ENCODE peak calls at places on chromosomes 16 and 17, in four cellular contexts. L is Caco-2, Y is prostate gland, P is suprapubic skin. S is an unnamed sample.

GRCh38 chr17:41625602-41626001 is 1.2 kb upstream of the KRT17 start:
- DNase-seq in L (no peak), Y (peak), P (peak), S (no peak)

GRCh38 chr17:76598004-76598439 is 12.4 kb upstream of the ST6GALNAC2 start:
- DNase-seq in L (no peak), Y (no peak), P (no peak), S (no peak)

GRCh38 chr16:78184554-78185183 is 85.2 kb downstream of the WWOX start:
- DNase-seq in L (peak), Y (peak), P (no peak), S (peak)

GRCh38 chr17:4444782-4445473 is 11.2 kb downstream of the SPNS3 start:
- DNase-seq in L (no peak), Y (peak), P (no peak), S (peak)

GRCh38 chr16:79642652-79643051 is 42.1 kb upstream of the MAF start:
- DNase-seq in L (no peak), Y (no peak), P (no peak), S (no peak)

GRCh38 chr16:53207810-53208752 is 153.3 kb downstream of the CHD9 start:
- DNase-seq in L (peak), Y (peak), P (no peak), S (peak)

GRCh38 chr17:7862692-7863437 is 5.1 kb downstream of the CYB5D1 start:
- DNase-seq in L (peak), Y (peak), P (no peak), S (peak)

GRCh38 chr17:27244481-27245223 is 49.3 kb upstream of the WSB1 start:
- DNase-seq in L (peak), Y (peak), P (peak), S (peak)

GRCh38 chr17:8255499-8255898 is 6.4 kb downstream of the PFAS start:
- DNase-seq in L (no peak), Y (no peak), P (no peak), S (no peak)

GRCh38 chr17:49676276-49676868 is 1.5 kb downstream of the SPOP start:
- DNase-seq in L (no peak), Y (no peak), P (no peak), S (peak)

GRCh38 chr17:7060165-7060890 is 16.4 kb upstream of the SLC16A11 start:
- DNase-seq in L (no peak), Y (no peak), P (no peak), S (peak)

GRCh38 chr17:34199932-34200534 is 55.1 kb upstream of the CCL2 start:
- DNase-seq in L (peak), Y (peak), P (peak), S (peak)

GRCh38 chr16:58054289-58054688 is 28.7 kb downstream of the MMP15 start:
- DNase-seq in L (no peak), Y (no peak), P (no peak), S (no peak)

GRCh38 chr17:56131431-56131830 is 21.8 kb upstream of the ANKFN1 start:
- DNase-seq in L (no peak), Y (no peak), P (no peak), S (peak)

GRCh38 chr17:47729486-47729885 is 3.5 kb upstream of the TBX21 start:
- DNase-seq in L (no peak), Y (no peak), P (peak), S (no peak)

GRCh38 chr17:57892820-57893595 is 43.2 kb upstream of the MRPS23 start:
- DNase-seq in L (peak), Y (peak), P (peak), S (peak)

GRCh38 chr16:70434489-70435260 is 4.2 kb downstream of the ST3GAL2 start:
- DNase-seq in L (no peak), Y (no peak), P (no peak), S (no peak)

GRCh38 chr16:86823895-86824671 is 245.7 kb downstream of the FOXL1 start:
- DNase-seq in L (no peak), Y (no peak), P (no peak), S (peak)

GRCh38 chr17:81434079-81434478 is 38.8 kb downstream of the BAHCC1 start:
- DNase-seq in L (no peak), Y (no peak), P (no peak), S (peak)

GRCh38 chr17:30243568-30243967 is 8.1 kb upstream of the SLC6A4 start:
- DNase-seq in L (no peak), Y (no peak), P (no peak), S (no peak)

GRCh38 chr16:56871172-56871593 is 6.2 kb downstream of the SLC12A3 start:
- DNase-seq in L (peak), Y (peak), P (no peak), S (peak)

GRCh38 chr17:335691-336090 is 16.9 kb downstream of the RPH3AL start:
- DNase-seq in L (no peak), Y (no peak), P (no peak), S (no peak)

GRCh38 chr16:75555213-75555706 is 792 bp downstream of the TMEM231 start:
- DNase-seq in L (peak), Y (peak), P (peak), S (peak)

GRCh38 chr16:75085556-75085955 is 31.0 kb downstream of the LDHD start:
- DNase-seq in L (no peak), Y (no peak), P (no peak), S (no peak)

GRCh38 chr17:41340934-41341861 is 9.4 kb downstream of the KRT33A start:
- DNase-seq in L (no peak), Y (no peak), P (no peak), S (no peak)

GRCh38 chr17:3485481-3486068 is 9.8 kb downstream of the ASPA start:
- DNase-seq in L (peak), Y (no peak), P (no peak), S (no peak)

GRCh38 chr17:43784628-43785101 is 4.4 kb downstream of the CFAP97D1 start:
- DNase-seq in L (no peak), Y (no peak), P (no peak), S (peak)

GRCh38 chr17:61124562-61124961 is 275.1 kb upstream of the TBX2 start:
- DNase-seq in L (no peak), Y (no peak), P (no peak), S (no peak)

GRCh38 chr17:11935734-11936406 is 61.4 kb downstream of the ZNF18 start:
- DNase-seq in L (peak), Y (peak), P (no peak), S (peak)

GRCh38 chr16:8801686-8802085 is 4.0 kb downstream of the PMM2 start:
- DNase-seq in L (no peak), Y (no peak), P (no peak), S (no peak)

GRCh38 chr16:29943846-29944669 is 17.8 kb upstream of the TMEM219 start:
- DNase-seq in L (peak), Y (peak), P (no peak), S (peak)

GRCh38 chr17:9612016-9612415 is 33.3 kb upstream of the USP43 start:
- DNase-seq in L (no peak), Y (no peak), P (no peak), S (no peak)

GRCh38 chr16:2824626-2825025 is 5.5 kb upstream of the ZG16B start:
- DNase-seq in L (no peak), Y (no peak), P (peak), S (no peak)

GRCh38 chr17:80941171-80941570 is 50.5 kb upstream of the CHMP6 start:
- DNase-seq in L (no peak), Y (no peak), P (peak), S (no peak)

GRCh38 chr17:73067075-73067474 is 25.4 kb downstream of the SLC39A11 start:
- DNase-seq in L (no peak), Y (no peak), P (no peak), S (no peak)
- TF ChIP-seq CTCF in L (no peak), Y (no peak), P (no peak), S (no peak)

GRCh38 chr17:78132086-78132676 is 1.6 kb downstream of the TMC8 start:
- DNase-seq in L (no peak), Y (peak), P (peak), S (no peak)
- H3K4me3 ChIP-seq in L (peak), Y (peak), P (peak), S (no peak)

DNA sequence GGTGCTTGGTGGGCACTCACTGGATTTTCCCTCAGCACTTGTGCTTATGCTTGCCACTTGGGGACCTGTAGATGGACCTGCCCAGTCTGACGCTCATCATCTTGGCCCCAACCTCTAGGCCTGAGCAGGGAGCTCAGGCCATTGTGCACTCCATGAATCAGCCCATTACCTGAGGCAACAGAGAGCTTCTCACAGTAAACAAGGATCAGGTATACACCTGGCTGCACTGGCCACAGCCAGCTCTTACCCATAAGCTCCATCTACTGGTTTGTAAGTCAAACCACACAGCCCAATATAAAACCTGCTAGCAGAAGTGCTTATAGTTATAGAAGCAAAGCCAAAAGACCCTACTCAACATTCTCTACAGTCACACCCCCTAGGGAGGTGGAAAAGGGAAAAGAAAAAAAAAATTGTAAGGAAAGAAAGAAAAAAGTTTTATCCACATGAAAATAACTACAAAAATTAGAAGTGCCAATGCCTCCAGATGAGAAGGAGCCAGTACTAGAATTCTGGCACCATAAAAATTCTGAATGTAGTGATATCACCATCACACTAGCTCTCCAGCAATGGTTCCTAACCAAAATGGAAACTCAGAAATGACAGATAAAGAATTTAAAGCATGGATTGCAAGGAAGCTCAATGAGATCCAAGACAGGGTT is 87.8 kb upstream of the CDH5 start:
- DNase-seq in L (peak), Y (no peak), P (no peak), S (no peak)
- TF ChIP-seq CTCF in L (peak), Y (no peak), P (peak), S (no peak)

DNA sequence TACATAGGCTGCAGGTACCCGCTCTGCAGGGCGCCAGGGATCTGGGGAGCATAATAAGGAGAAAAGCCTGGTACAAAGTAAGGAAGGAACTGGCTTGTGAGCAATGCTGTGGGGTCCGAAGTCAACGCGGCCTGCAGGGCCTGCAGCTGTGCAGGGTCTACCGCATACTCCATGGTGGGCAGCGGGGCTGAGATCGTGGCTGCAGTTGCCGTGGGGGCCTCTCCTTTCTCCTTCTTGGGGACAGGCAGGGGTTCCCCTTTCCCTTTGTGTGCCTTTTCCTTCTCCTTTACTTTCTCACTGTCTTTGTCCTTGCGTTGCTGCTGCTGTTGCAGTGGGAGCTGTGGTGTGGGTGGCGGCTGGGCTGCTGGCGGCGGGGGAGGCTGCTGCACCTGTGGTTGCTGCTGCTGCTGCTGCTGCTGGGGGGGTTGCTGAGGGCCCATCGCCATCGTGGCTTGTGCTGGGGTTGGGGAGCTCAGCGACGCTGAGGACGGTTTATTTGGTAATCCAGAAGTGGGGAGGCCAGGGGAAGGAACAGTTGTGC is 259.6 kb downstream of the ZFHX3 start:
- DNase-seq in L (no peak), Y (no peak), P (no peak), S (no peak)
- H3K4me3 ChIP-seq in L (no peak), Y (no peak), P (peak), S (peak)

GRCh38 chr17:66584927-66585326 is 250.0 kb upstream of the CACNG5 start:
- DNase-seq in L (no peak), Y (no peak), P (no peak), S (no peak)

GRCh38 chr17:66583112-66583748 is 251.7 kb upstream of the CACNG5 start:
- DNase-seq in L (no peak), Y (no peak), P (no peak), S (no peak)

GRCh38 chr17:66580601-66581385 is 254.1 kb upstream of the CACNG5 start:
- DNase-seq in L (no peak), Y (peak), P (no peak), S (peak)

GRCh38 chr17:66580178-66580577 is 254.7 kb upstream of the CACNG5 start:
- DNase-seq in L (peak), Y (no peak), P (no peak), S (peak)

GRCh38 chr17:66582373-66583111 is 252.4 kb upstream of the CACNG5 start:
- DNase-seq in L (no peak), Y (no peak), P (no peak), S (no peak)
- TF ChIP-seq CTCF in L (peak), Y (no peak), P (no peak), S (no peak)

DNA sequence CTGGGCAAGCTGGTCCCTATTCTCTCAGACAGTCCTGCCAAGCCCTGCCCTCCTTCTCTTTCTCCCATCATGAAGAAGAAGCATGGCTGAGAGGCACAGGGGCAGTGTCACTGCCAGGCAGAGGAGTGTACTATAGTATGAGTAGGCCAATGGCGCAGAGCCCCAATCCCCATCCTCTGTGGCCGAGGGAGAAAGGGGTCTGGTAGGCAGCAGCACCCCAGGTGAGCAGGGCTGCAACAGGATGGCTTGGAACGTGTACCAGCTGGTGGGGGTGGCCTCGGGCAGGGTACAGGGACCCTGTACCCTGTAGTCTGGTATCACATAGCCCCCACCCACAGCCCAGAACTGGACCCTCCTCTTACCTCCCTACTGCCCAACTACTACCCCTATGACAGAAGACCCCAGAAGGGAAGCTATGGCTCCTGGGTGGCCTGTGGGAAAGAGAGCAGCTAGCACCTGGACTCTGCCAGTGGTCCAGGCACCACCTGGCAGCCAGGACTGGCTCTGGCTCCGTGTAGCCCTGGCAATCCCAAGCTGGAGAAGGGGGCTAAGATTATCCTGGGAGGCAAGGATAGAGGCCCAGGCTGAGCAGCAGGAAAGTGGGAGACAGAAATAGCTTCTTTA is 4.4 kb downstream of the SMARCD2 start:
- DNase-seq in L (no peak), Y (no peak), P (no peak), S (no peak)
- H3K4me3 ChIP-seq in L (no peak), Y (no peak), P (peak), S (no peak)

DNA sequence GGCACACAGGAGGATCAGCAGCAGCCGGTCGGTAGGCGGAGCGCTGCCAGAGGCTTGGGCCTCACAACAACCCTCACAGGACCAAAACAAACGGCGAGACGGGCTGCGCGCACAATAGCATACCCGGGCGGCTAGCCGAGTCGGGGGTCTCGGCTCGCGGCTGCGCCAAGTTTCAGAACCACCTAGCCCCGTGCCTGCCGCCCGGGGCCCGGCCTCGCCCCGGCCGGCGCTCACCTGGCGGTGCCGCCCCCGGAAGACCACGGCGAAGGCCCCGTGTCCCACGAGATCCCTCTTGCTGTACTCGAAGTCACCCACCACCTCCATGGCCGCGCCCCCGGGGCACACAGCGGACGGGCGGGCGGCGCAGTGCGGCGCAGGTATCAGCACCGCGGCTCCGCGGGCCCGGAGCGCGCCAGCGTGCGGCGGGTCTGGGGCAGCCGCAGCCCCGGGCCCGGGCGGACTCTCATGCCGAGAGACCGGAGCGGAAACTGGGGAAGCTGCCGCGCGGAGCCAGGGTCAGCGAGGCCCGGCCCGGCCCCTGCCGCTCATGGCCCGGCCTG is 562 bp downstream of the ULK2 start:
- DNase-seq in L (peak), Y (peak), P (no peak), S (peak)
- TF ChIP-seq CTCF in L (peak), Y (no peak), P (peak), S (peak)

GRCh38 chr16:48295493-48296281 is 48.3 kb upstream of the ABCC11 start:
- DNase-seq in L (peak), Y (peak), P (no peak), S (no peak)

GRCh38 chr16:48291303-48291702 is 44.0 kb upstream of the ABCC11 start:
- DNase-seq in L (no peak), Y (no peak), P (no peak), S (no peak)

GRCh38 chr16:48292452-48292851 is 45.1 kb upstream of the ABCC11 start:
- DNase-seq in L (no peak), Y (no peak), P (no peak), S (no peak)

GRCh38 chr16:48287239-48287638 is 39.9 kb upstream of the ABCC11 start:
- DNase-seq in L (no peak), Y (no peak), P (no peak), S (no peak)

GRCh38 chr16:48291754-48292153 is 44.4 kb upstream of the ABCC11 start:
- DNase-seq in L (no peak), Y (no peak), P (no peak), S (no peak)
- H3K4me3 ChIP-seq in L (no peak), Y (no peak), P (no peak), S (no peak)

DNA sequence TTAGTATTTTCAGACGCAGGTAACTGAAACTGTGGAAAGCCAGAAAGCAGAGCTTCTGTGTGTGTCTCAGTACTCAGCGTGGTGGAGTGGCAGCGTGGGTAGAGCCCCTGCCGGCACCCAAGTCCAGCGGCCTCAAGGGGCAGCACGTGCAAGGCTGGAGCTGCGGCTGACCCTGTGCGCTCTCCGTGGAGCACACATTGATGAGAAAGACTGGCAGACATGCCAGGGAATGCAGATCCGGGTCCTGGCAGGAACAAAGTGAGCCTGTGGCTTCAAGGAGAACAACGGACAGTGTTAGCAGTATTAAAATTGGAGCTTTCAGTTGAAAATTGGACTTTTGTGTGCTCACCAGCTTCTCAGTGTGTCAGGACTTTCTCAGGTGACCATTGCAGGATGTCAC is 23.3 kb downstream of the ZC3H18 start:
- DNase-seq in L (no peak), Y (no peak), P (no peak), S (no peak)
- TF ChIP-seq CTCF in L (no peak), Y (no peak), P (no peak), S (no peak)

S was measured in cardiac fibroblast.